ENCODE peak calls at places on chromosomes 11 and 22, in eight cellular contexts. G is HCT116, Q is BJ, X is HFF-Myc, O is choroid plexus epithelial cell, U is cardiac muscle cell, M is pancreas, E is lower lobe of right lung. C is an unnamed sample.

GRCh38 chr22:49369726-49370717 is 457.7 kb downstream of the BRD1 start:
- DNase-seq in G (no peak), Q (no peak), X (no peak), O (no peak), U (no peak), M (no peak), E (peak; percentile 28), C (no peak)

GRCh38 chr11:101870510-101870909 is 44.3 kb upstream of the CEP126 start:
- DNase-seq in G (peak; percentile 41), Q (peak; percentile 19), X (peak; percentile 26), O (peak; percentile 59), U (no peak), M (no peak), E (no peak), C (peak; percentile 63)

GRCh38 chr11:123702137-123702536 is 39.3 kb downstream of the ZNF202 start:
- DNase-seq in G (no peak), Q (no peak), X (no peak), O (no peak), U (no peak), M (no peak), E (no peak), C (no peak)

GRCh38 chr11:32884770-32885384 is 7.7 kb upstream of the QSER1 start:
- DNase-seq in G (no peak), Q (no peak), X (no peak), O (peak; percentile 60), U (peak; percentile 9), M (no peak), E (no peak), C (peak; percentile 22)

GRCh38 chr22:28819253-28820096 is 19.1 kb upstream of the XBP1 start:
- DNase-seq in G (no peak), Q (no peak), X (no peak), O (no peak), U (no peak), M (peak; percentile 91), E (peak; percentile 60), C (no peak)

GRCh38 chr11:44977493-44977984 is 26.9 kb upstream of the TP53I11 start:
- DNase-seq in G (no peak), Q (no peak), X (no peak), O (peak; percentile 30), U (no peak), M (no peak), E (no peak), C (peak; percentile 65)

GRCh38 chr11:28457481-28458145 is 349.4 kb downstream of the METTL15 start:
- DNase-seq in G (no peak), Q (no peak), X (no peak), O (no peak), U (no peak), M (no peak), E (no peak), C (no peak)

GRCh38 chr22:43792905-43793304 is 19.2 kb downstream of the EFCAB6 start:
- DNase-seq in G (no peak), Q (no peak), X (no peak), O (no peak), U (no peak), M (no peak), E (no peak), C (no peak)

GRCh38 chr11:94504689-94505293 is 7.5 kb upstream of the C11orf97 start:
- DNase-seq in G (peak; percentile 51), Q (no peak), X (no peak), O (peak; percentile 80), U (peak; percentile 50), M (no peak), E (no peak), C (peak; percentile 66)

GRCh38 chr11:16737860-16738197 is 618 bp upstream of the C11orf58 start:
- DNase-seq in G (peak; percentile 4), Q (no peak), X (no peak), O (no peak), U (peak; percentile 27), M (no peak), E (no peak), C (no peak)

GRCh38 chr22:29032014-29032475 is 29.6 kb downstream of the C22orf31 start:
- DNase-seq in G (no peak), Q (no peak), X (no peak), O (peak; percentile 26), U (peak; percentile 14), M (peak; percentile 16), E (no peak), C (no peak)

GRCh38 chr11:44611687-44612437 is 46.4 kb downstream of the CD82 start:
- DNase-seq in G (no peak), Q (no peak), X (no peak), O (no peak), U (no peak), M (no peak), E (no peak), C (no peak)

GRCh38 chr11:18204771-18205170 is 31.8 kb downstream of the SAA4 start:
- DNase-seq in G (no peak), Q (no peak), X (no peak), O (no peak), U (no peak), M (no peak), E (no peak), C (no peak)

GRCh38 chr11:67266424-67267187 is at the start of gene GRK2:
- DNase-seq in G (no peak), Q (no peak), X (no peak), O (peak; percentile 49), U (peak; percentile 79), M (no peak), E (peak; percentile 75), C (peak; percentile 44)

GRCh38 chr22:44309137-44309536 is 3.6 kb downstream of the SHISAL1 start:
- DNase-seq in G (peak; percentile 7), Q (peak; percentile 88), X (peak; percentile 73), O (peak; percentile 83), U (no peak), M (no peak), E (no peak), C (peak; percentile 94)

GRCh38 chr22:20429254-20430100 is 8.1 kb downstream of the SCARF2 start:
- DNase-seq in G (no peak), Q (no peak), X (no peak), O (no peak), U (peak; percentile 61), M (peak; percentile 51), E (peak; percentile 84), C (no peak)

GRCh38 chr22:42132457-42132856 is 1.8 kb upstream of the CYP2D6 start:
- DNase-seq in G (no peak), Q (no peak), X (no peak), O (no peak), U (no peak), M (no peak), E (no peak), C (no peak)

GRCh38 chr22:30094804-30095203 is 14.5 kb downstream of the HORMAD2 start:
- DNase-seq in G (no peak), Q (no peak), X (no peak), O (no peak), U (no peak), M (no peak), E (no peak), C (no peak)

GRCh38 chr11:17519031-17519430 is 25.2 kb downstream of the USH1C start:
- DNase-seq in G (no peak), Q (no peak), X (no peak), O (no peak), U (no peak), M (no peak), E (no peak), C (no peak)

GRCh38 chr11:126229782-126230540 is 18.4 kb downstream of the FAM118B start:
- DNase-seq in G (no peak), Q (no peak), X (peak; percentile 51), O (peak; percentile 62), U (no peak), M (no peak), E (no peak), C (peak; percentile 28)

GRCh38 chr22:48758021-48758561 is 1069.6 kb downstream of the BRD1 start:
- DNase-seq in G (no peak), Q (no peak), X (no peak), O (no peak), U (no peak), M (no peak), E (peak; percentile 30), C (no peak)

GRCh38 chr22:21861290-21861848 is 6.1 kb downstream of the MAPK1 start:
- DNase-seq in G (no peak), Q (no peak), X (no peak), O (no peak), U (no peak), M (no peak), E (no peak), C (no peak)

GRCh38 chr11:101617735-101618332 is 34.0 kb upstream of the TRPC6 start:
- DNase-seq in G (no peak), Q (no peak), X (no peak), O (no peak), U (no peak), M (no peak), E (no peak), C (no peak)

GRCh38 chr11:45771194-45771941 is 33.6 kb upstream of the SLC35C1 start:
- DNase-seq in G (peak; percentile 50), Q (no peak), X (peak; percentile 12), O (peak; percentile 65), U (peak; percentile 76), M (peak; percentile 50), E (peak; percentile 65), C (peak; percentile 55)

DNA sequence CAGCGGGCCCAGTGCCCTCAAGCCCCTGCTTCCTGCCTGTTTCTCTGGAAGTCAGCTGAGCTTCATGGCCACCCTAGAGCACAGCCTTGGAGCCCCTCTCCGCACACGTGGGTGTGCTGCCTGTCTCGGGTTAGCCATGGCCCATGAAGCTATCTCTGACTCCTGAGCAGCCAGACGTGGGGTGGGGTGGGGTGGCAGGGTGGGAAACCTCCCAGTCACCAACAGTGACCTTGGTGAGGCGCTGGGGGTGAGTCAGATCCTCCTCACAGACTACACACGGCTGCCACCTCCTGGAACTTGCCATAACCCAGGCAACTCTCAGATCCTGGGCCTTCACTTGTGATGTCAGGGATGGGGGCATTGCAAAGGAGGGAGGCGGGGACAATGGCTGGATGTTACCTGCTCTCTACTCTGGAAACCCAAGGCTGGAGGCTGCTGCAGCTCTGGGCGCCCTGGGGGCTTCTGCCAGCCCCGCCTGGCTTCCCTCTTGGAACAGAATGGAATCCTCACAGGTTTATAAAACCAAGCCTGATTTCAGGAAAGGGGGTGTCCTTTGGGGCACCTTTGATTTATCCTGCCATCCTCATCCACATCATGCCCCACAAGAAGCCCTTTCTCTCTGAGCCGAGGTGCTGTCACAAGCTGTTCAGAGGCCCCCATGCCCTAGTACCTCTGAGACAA is 88.4 kb downstream of the SNX19 start:
- DNase-seq in G (peak; percentile 50), Q (no peak), X (peak; percentile 59), O (peak; percentile 85), U (peak; percentile 85), M (peak; percentile 35), E (no peak), C (peak; percentile 81)
- TF ChIP-seq CTCF in G (peak; percentile 60), Q (peak; percentile 82), X (peak; percentile 69), O (peak; percentile 86), U (peak; percentile 68), M (peak; percentile 13), E (peak; percentile 32), C (peak; percentile 71)

GRCh38 chr11:64593156-64594105 is 2.4 kb downstream of the SLC22A12 start:
- DNase-seq in G (no peak), Q (no peak), X (no peak), O (no peak), U (no peak), M (no peak), E (peak; percentile 41), C (no peak)
- H3K4me3 ChIP-seq in G (no peak overlapping the region), Q (no peak overlapping the region), X (no peak overlapping the region), O (no peak overlapping the region), U (no peak overlapping the region), M (no peak overlapping the region), E (no peak overlapping the region), C (no peak overlapping the region)

GRCh38 chr11:1303196-1303821 is 6.1 kb downstream of the TOLLIP start:
- DNase-seq in G (no peak), Q (no peak), X (no peak), O (no peak), U (no peak), M (no peak), E (peak; percentile 59), C (no peak)
- TF ChIP-seq CTCF in G (no peak), Q (peak; percentile 10), X (peak; percentile 16), O (peak; percentile 56), U (peak; percentile 14), M (peak; percentile 10), E (peak; percentile 42), C (peak; percentile 25)

GRCh38 chr22:32476804-32477203 is 2.2 kb downstream of the FBXO7 start:
- DNase-seq in G (no peak), Q (no peak), X (no peak), O (no peak), U (no peak), M (no peak), E (no peak), C (peak; percentile 1)
- H3K4me3 ChIP-seq in G (no peak overlapping the region), Q (no peak overlapping the region), X (peak overlapping the region; percentile 80), O (peak overlapping the region; percentile 94), U (no peak overlapping the region), M (peak overlapping the region; percentile 92), E (peak overlapping the region; percentile 88), C (peak overlapping the region; percentile 89)